ENCODE peak calls at places on chromosomes 6 and 20, in five cellular contexts. S, N, Y, X and O are unnamed samples.

GRCh38 chr6:159421586-159421985 is 252.4 kb downstream of the FNDC1 start:
- DNase-seq in S (no peak), N (no peak), Y (no peak), X (no peak), O (no peak)

GRCh38 chr6:125748534-125749111 is 809 bp upstream of the HEY2 start:
- DNase-seq in S (peak), N (no peak), Y (no peak), X (no peak), O (no peak)

GRCh38 chr6:21596379-21597242 is 3.1 kb downstream of the SOX4 start:
- DNase-seq in S (peak), N (peak), Y (peak), X (peak), O (no peak)

GRCh38 chr20:4091332-4092135 is 76.2 kb upstream of the RNF24 start:
- DNase-seq in S (peak), N (peak), Y (peak), X (no peak), O (no peak)

GRCh38 chr20:48682529-48683385 is 145.0 kb downstream of the PREX1 start:
- DNase-seq in S (peak), N (peak), Y (no peak), X (peak), O (peak)

GRCh38 chr20:9294081-9294480 is 220.3 kb upstream of the LAMP5 start:
- DNase-seq in S (peak), N (no peak), Y (no peak), X (no peak), O (peak)

GRCh38 chr6:119349341-119350201 is at the start of gene MAN1A1:
- DNase-seq in S (peak), N (peak), Y (peak), X (peak), O (no peak)

GRCh38 chr20:3813758-3814581 is 6.4 kb upstream of the AP5S1 start:
- DNase-seq in S (no peak), N (no peak), Y (no peak), X (no peak), O (no peak)

GRCh38 chr6:154430494-154430919 is 73.9 kb upstream of the IPCEF1 start:
- DNase-seq in S (no peak), N (no peak), Y (no peak), X (no peak), O (no peak)

GRCh38 chr6:130412556-130413290 is 46.9 kb downstream of the TMEM200A start:
- DNase-seq in S (peak), N (no peak), Y (no peak), X (no peak), O (no peak)

GRCh38 chr6:111972714-111973678 is 80.9 kb upstream of the CCN6 start:
- DNase-seq in S (peak), N (peak), Y (peak), X (peak), O (peak)
- H3K4me3 ChIP-seq in S (peak), N (no peak), Y (peak), X (peak), O (peak)

GRCh38 chr6:108578595-108579038 is 17.9 kb downstream of the FOXO3 start:
- DNase-seq in S (peak), N (no peak), Y (no peak), X (no peak), O (no peak)

GRCh38 chr6:108576724-108577123 is 16.0 kb downstream of the FOXO3 start:
- DNase-seq in S (no peak), N (no peak), Y (no peak), X (no peak), O (no peak)

GRCh38 chr6:108575905-108576494 is 15.3 kb downstream of the FOXO3 start:
- DNase-seq in S (no peak), N (no peak), Y (no peak), X (no peak), O (no peak)

GRCh38 chr6:108578166-108578565 is 17.4 kb downstream of the FOXO3 start:
- DNase-seq in S (no peak), N (no peak), Y (no peak), X (no peak), O (no peak)

GRCh38 chr6:108574457-108575149 is 13.9 kb downstream of the FOXO3 start:
- DNase-seq in S (no peak), N (no peak), Y (no peak), X (no peak), O (no peak)
- H3K4me3 ChIP-seq in S (no peak), N (peak), Y (no peak), X (peak), O (no peak)

DNA sequence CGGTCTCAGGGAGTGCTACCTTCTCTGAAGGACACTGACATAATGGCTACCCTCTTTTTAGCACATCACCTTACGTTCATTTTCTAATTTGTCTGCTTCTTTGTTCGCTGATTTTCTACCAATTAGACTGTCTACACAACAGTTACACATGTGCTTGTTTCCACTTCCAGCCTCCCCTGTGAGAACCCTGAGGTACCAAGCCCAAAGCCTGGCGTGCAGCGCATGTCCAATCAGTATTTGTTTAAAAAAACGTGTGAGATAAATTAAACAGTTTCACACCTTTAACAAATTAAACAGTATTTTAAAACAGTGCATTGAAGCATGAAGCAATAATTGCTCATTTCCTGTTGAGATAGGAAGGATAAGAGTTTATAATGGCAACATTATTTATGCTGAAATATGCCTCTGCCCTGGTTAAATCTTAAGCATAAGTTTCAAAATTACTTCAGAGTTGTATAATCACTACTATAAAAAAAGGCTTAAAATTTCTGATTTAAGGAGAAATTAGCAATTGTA is 88.9 kb downstream of the MAP3K5 start:
- DNase-seq in S (no peak), N (no peak), Y (no peak), X (no peak), O (no peak)
- H3K4me3 ChIP-seq in S (no peak), N (no peak), Y (no peak), X (no peak), O (no peak)

GRCh38 chr6:2768696-2769095 is 3.5 kb downstream of the WRNIP1 start:
- DNase-seq in S (no peak), N (no peak), Y (no peak), X (no peak), O (no peak)
- H3K4me3 ChIP-seq in S (peak), N (peak), Y (peak), X (peak), O (peak)

DNA sequence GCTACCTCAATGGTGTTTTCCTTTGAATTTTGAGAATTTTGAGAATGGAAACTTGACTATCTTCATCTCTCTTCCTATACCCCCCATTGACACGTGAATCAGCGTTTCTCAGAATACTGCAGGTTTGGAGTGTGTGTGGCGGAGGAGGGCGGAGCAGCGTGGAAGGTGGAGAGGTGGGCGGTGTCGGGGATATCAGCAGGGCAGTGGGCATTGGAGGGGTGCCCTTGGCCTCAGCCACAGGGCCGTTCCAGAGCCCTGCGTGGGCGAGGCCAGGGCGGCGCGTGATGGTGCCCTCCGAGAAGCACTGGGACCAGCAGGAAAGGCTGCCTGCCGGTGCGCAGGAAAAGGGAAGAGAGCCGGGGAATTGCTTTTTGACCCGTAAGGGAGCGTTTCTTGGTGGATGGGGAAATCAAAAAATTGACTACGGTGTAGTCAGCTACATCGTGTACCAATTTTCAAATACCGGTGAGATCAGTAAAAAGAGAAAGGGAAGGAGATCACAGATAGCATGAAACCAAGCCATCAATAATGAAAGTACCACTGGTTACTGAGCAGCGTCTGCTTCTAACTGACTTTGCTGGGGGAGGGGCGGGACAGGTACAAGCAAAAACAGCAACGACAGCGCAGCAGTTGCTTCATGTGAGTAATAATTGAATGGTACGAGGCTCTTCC is 82.7 kb upstream of the DUSP22 start:
- DNase-seq in S (no peak), N (no peak), Y (no peak), X (no peak), O (no peak)
- H3K4me3 ChIP-seq in S (no peak), N (no peak), Y (peak), X (no peak), O (no peak)

DNA sequence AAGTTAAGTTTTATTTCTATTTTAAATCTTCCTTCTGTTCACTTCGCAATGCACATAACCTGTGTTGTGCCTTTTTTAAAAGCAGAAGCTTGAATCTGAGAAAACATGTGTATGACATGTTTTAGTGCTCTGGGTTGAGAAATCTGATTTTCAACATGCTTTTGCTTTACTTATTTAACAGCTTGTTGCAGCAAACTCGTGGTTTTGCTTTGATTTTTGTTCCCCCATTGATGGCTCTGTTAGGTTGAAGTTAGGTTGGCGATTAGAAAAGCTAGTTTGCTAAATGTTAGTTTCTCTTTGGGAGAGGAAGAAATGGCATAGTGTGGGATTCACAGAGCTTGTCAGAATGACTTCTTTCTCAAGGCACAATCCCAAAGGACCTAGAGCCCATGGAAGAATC is 170.8 kb downstream of the TMEM242 start:
- DNase-seq in S (no peak), N (no peak), Y (no peak), X (no peak), O (no peak)
- H3K4me3 ChIP-seq in S (no peak), N (no peak), Y (no peak), X (no peak), O (no peak)

DNA sequence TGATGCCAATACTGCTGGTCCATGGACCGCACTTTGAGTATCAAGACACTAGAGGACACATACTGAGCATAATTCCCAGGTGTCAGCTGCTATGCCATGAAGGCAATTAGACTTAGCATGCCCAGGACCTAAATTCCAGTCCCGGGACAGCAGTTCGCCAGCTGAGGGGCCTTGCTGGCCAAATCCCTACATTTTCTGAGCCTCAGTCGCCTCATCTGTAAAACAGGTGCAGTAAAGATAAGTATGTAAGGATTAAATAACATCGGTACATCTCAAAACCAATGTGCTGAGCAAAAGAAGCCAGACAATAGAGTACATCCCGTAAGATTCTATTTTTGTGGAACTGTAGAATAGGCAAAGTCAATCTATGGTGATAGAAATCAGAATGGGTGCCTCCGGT is 1.0 kb downstream of the BFSP1 start:
- DNase-seq in S (no peak), N (no peak), Y (no peak), X (no peak), O (no peak)
- H3K4me3 ChIP-seq in S (no peak), N (peak), Y (no peak), X (peak), O (no peak)

GRCh38 chr6:13249817-13250216 is 78.5 kb downstream of the TBC1D7 start:
- DNase-seq in S (no peak), N (no peak), Y (no peak), X (no peak), O (no peak)
- H3K4me3 ChIP-seq in S (no peak), N (no peak), Y (no peak), X (no peak), O (no peak)